ENCODE peak calls at places on chromosomes 11 and 22, in eight cellular contexts. One of them, this sample, is unnamed.

GRCh38 chr22:27174970-27175369 is 517.6 kb downstream of the MIAT start:
- DNase-seq in mucosa of descending colon: no peak
- DNase-seq in activated B cell treated with CpG ODN at 0.5 μM for 24 hours: no peak
- DNase-seq in activated CD8-positive, alpha-beta memory T cell treated with anti-CD3 and anti-CD28 coated beads for 24 hours: no peak
- DNase-seq in HL-60: no peak
- DNase-seq in NCI-H345: no peak
- DNase-seq in occipital lobe: no peak
- DNase-seq in posterior vena cava: no peak
- DNase-seq in this sample: no peak

GRCh38 chr11:102244681-102245409 is 72.4 kb upstream of the BIRC3 start:
- DNase-seq in mucosa of descending colon: no peak
- DNase-seq in activated B cell treated with CpG ODN at 0.5 μM for 24 hours: no peak
- DNase-seq in activated CD8-positive, alpha-beta memory T cell treated with anti-CD3 and anti-CD28 coated beads for 24 hours: no peak
- DNase-seq in HL-60: no peak
- DNase-seq in NCI-H345: no peak
- DNase-seq in occipital lobe: no peak
- DNase-seq in posterior vena cava: no peak
- DNase-seq in this sample: no peak

GRCh38 chr11:106321601-106322000 is 244.1 kb downstream of the AASDHPPT start:
- DNase-seq in mucosa of descending colon: no peak
- DNase-seq in activated B cell treated with CpG ODN at 0.5 μM for 24 hours: no peak
- DNase-seq in activated CD8-positive, alpha-beta memory T cell treated with anti-CD3 and anti-CD28 coated beads for 24 hours: no peak
- DNase-seq in HL-60: no peak
- DNase-seq in NCI-H345: no peak
- DNase-seq in occipital lobe: no peak
- DNase-seq in posterior vena cava: no peak
- DNase-seq in this sample: no peak

GRCh38 chr22:25909988-25910387 is 168.0 kb downstream of the MYO18B start:
- DNase-seq in mucosa of descending colon: no peak
- DNase-seq in activated B cell treated with CpG ODN at 0.5 μM for 24 hours: no peak
- DNase-seq in activated CD8-positive, alpha-beta memory T cell treated with anti-CD3 and anti-CD28 coated beads for 24 hours: no peak
- DNase-seq in HL-60: no peak
- DNase-seq in NCI-H345: no peak
- DNase-seq in occipital lobe: no peak
- DNase-seq in posterior vena cava: no peak
- DNase-seq in this sample: peak

GRCh38 chr11:93348931-93349330 is 18.4 kb downstream of the DEUP1 start:
- DNase-seq in mucosa of descending colon: no peak
- DNase-seq in activated B cell treated with CpG ODN at 0.5 μM for 24 hours: no peak
- DNase-seq in activated CD8-positive, alpha-beta memory T cell treated with anti-CD3 and anti-CD28 coated beads for 24 hours: no peak
- DNase-seq in HL-60: no peak
- DNase-seq in NCI-H345: no peak
- DNase-seq in occipital lobe: no peak
- DNase-seq in posterior vena cava: no peak
- DNase-seq in this sample: peak

GRCh38 chr11:115665345-115665901 is 161.2 kb upstream of the CADM1 start:
- DNase-seq in mucosa of descending colon: no peak
- DNase-seq in activated B cell treated with CpG ODN at 0.5 μM for 24 hours: no peak
- DNase-seq in activated CD8-positive, alpha-beta memory T cell treated with anti-CD3 and anti-CD28 coated beads for 24 hours: no peak
- DNase-seq in HL-60: no peak
- DNase-seq in NCI-H345: peak
- DNase-seq in occipital lobe: no peak
- DNase-seq in posterior vena cava: no peak
- DNase-seq in this sample: no peak

GRCh38 chr22:34966980-34967379 is 99.0 kb upstream of the ISX start:
- DNase-seq in mucosa of descending colon: no peak
- DNase-seq in activated B cell treated with CpG ODN at 0.5 μM for 24 hours: no peak
- DNase-seq in activated CD8-positive, alpha-beta memory T cell treated with anti-CD3 and anti-CD28 coated beads for 24 hours: no peak
- DNase-seq in HL-60: no peak
- DNase-seq in NCI-H345: no peak
- DNase-seq in occipital lobe: no peak
- DNase-seq in posterior vena cava: no peak
- DNase-seq in this sample: no peak

GRCh38 chr11:60781286-60782044 is 3.7 kb upstream of the MS4A10 start:
- DNase-seq in mucosa of descending colon: no peak
- DNase-seq in activated B cell treated with CpG ODN at 0.5 μM for 24 hours: no peak
- DNase-seq in activated CD8-positive, alpha-beta memory T cell treated with anti-CD3 and anti-CD28 coated beads for 24 hours: no peak
- DNase-seq in HL-60: no peak
- DNase-seq in NCI-H345: no peak
- DNase-seq in occipital lobe: no peak
- DNase-seq in posterior vena cava: peak
- DNase-seq in this sample: no peak

GRCh38 chr22:42697542-42698013 is 23.1 kb downstream of the A4GALT start:
- DNase-seq in mucosa of descending colon: peak
- DNase-seq in activated B cell treated with CpG ODN at 0.5 μM for 24 hours: no peak
- DNase-seq in activated CD8-positive, alpha-beta memory T cell treated with anti-CD3 and anti-CD28 coated beads for 24 hours: no peak
- DNase-seq in HL-60: no peak
- DNase-seq in NCI-H345: no peak
- DNase-seq in occipital lobe: no peak
- DNase-seq in posterior vena cava: peak
- DNase-seq in this sample: no peak

GRCh38 chr11:26947379-26947844 is 46.5 kb upstream of the FIBIN start:
- DNase-seq in mucosa of descending colon: no peak
- DNase-seq in activated B cell treated with CpG ODN at 0.5 μM for 24 hours: no peak
- DNase-seq in activated CD8-positive, alpha-beta memory T cell treated with anti-CD3 and anti-CD28 coated beads for 24 hours: no peak
- DNase-seq in HL-60: no peak
- DNase-seq in NCI-H345: no peak
- DNase-seq in occipital lobe: no peak
- DNase-seq in posterior vena cava: peak
- DNase-seq in this sample: no peak

GRCh38 chr11:128417607-128418324 is 169.6 kb downstream of the ETS1 start:
- DNase-seq in mucosa of descending colon: no peak
- DNase-seq in activated B cell treated with CpG ODN at 0.5 μM for 24 hours: no peak
- DNase-seq in activated CD8-positive, alpha-beta memory T cell treated with anti-CD3 and anti-CD28 coated beads for 24 hours: no peak
- DNase-seq in HL-60: no peak
- DNase-seq in NCI-H345: no peak
- DNase-seq in occipital lobe: no peak
- DNase-seq in posterior vena cava: no peak
- DNase-seq in this sample: no peak

GRCh38 chr11:66861774-66862558 is 5.1 kb downstream of the LRFN4 start:
- DNase-seq in mucosa of descending colon: peak
- DNase-seq in activated B cell treated with CpG ODN at 0.5 μM for 24 hours: no peak
- DNase-seq in activated CD8-positive, alpha-beta memory T cell treated with anti-CD3 and anti-CD28 coated beads for 24 hours: no peak
- DNase-seq in HL-60: no peak
- DNase-seq in NCI-H345: no peak
- DNase-seq in occipital lobe: no peak
- DNase-seq in posterior vena cava: peak
- DNase-seq in this sample: no peak

GRCh38 chr11:116073854-116074837 is 569.9 kb upstream of the CADM1 start:
- DNase-seq in mucosa of descending colon: no peak
- DNase-seq in activated B cell treated with CpG ODN at 0.5 μM for 24 hours: no peak
- DNase-seq in activated CD8-positive, alpha-beta memory T cell treated with anti-CD3 and anti-CD28 coated beads for 24 hours: no peak
- DNase-seq in HL-60: no peak
- DNase-seq in NCI-H345: peak
- DNase-seq in occipital lobe: peak
- DNase-seq in posterior vena cava: no peak
- DNase-seq in this sample: peak

GRCh38 chr22:42080287-42080686 is 787 bp downstream of the SMDT1 start:
- DNase-seq in mucosa of descending colon: no peak
- DNase-seq in activated B cell treated with CpG ODN at 0.5 μM for 24 hours: no peak
- DNase-seq in activated CD8-positive, alpha-beta memory T cell treated with anti-CD3 and anti-CD28 coated beads for 24 hours: peak
- DNase-seq in HL-60: no peak
- DNase-seq in NCI-H345: peak
- DNase-seq in occipital lobe: peak
- DNase-seq in posterior vena cava: no peak
- DNase-seq in this sample: no peak

GRCh38 chr11:35380603-35381002 is 38.8 kb downstream of the SLC1A2 start:
- DNase-seq in mucosa of descending colon: no peak
- DNase-seq in activated B cell treated with CpG ODN at 0.5 μM for 24 hours: no peak
- DNase-seq in activated CD8-positive, alpha-beta memory T cell treated with anti-CD3 and anti-CD28 coated beads for 24 hours: no peak
- DNase-seq in HL-60: no peak
- DNase-seq in NCI-H345: no peak
- DNase-seq in occipital lobe: no peak
- DNase-seq in posterior vena cava: no peak
- DNase-seq in this sample: no peak

GRCh38 chr11:14547440-14547839 is 27.3 kb upstream of the PSMA1 start:
- DNase-seq in mucosa of descending colon: no peak
- DNase-seq in activated B cell treated with CpG ODN at 0.5 μM for 24 hours: no peak
- DNase-seq in activated CD8-positive, alpha-beta memory T cell treated with anti-CD3 and anti-CD28 coated beads for 24 hours: no peak
- DNase-seq in HL-60: no peak
- DNase-seq in NCI-H345: no peak
- DNase-seq in occipital lobe: no peak
- DNase-seq in posterior vena cava: no peak
- DNase-seq in this sample: no peak

GRCh38 chr22:26429458-26430238 is 588 bp downstream of the ASPHD2 start:
- DNase-seq in mucosa of descending colon: peak
- DNase-seq in activated B cell treated with CpG ODN at 0.5 μM for 24 hours: no peak
- DNase-seq in activated CD8-positive, alpha-beta memory T cell treated with anti-CD3 and anti-CD28 coated beads for 24 hours: peak
- DNase-seq in HL-60: no peak
- DNase-seq in NCI-H345: no peak
- DNase-seq in occipital lobe: no peak
- DNase-seq in posterior vena cava: no peak
- DNase-seq in this sample: no peak

GRCh38 chr11:100704176-100704575 is 17.1 kb downstream of the ARHGAP42 start:
- DNase-seq in mucosa of descending colon: no peak
- DNase-seq in activated B cell treated with CpG ODN at 0.5 μM for 24 hours: no peak
- DNase-seq in activated CD8-positive, alpha-beta memory T cell treated with anti-CD3 and anti-CD28 coated beads for 24 hours: no peak
- DNase-seq in HL-60: no peak
- DNase-seq in NCI-H345: no peak
- DNase-seq in occipital lobe: no peak
- DNase-seq in posterior vena cava: no peak
- DNase-seq in this sample: no peak

GRCh38 chr11:36564376-36565032 is 3.3 kb upstream of the RAG1 start:
- DNase-seq in mucosa of descending colon: peak
- DNase-seq in activated B cell treated with CpG ODN at 0.5 μM for 24 hours: no peak
- DNase-seq in activated CD8-positive, alpha-beta memory T cell treated with anti-CD3 and anti-CD28 coated beads for 24 hours: no peak
- DNase-seq in HL-60: peak
- DNase-seq in NCI-H345: peak
- DNase-seq in occipital lobe: peak
- DNase-seq in posterior vena cava: no peak
- DNase-seq in this sample: peak

GRCh38 chr11:127815316-127815715 is 772.0 kb downstream of the ETS1 start:
- DNase-seq in mucosa of descending colon: no peak
- DNase-seq in activated B cell treated with CpG ODN at 0.5 μM for 24 hours: no peak
- DNase-seq in activated CD8-positive, alpha-beta memory T cell treated with anti-CD3 and anti-CD28 coated beads for 24 hours: no peak
- DNase-seq in HL-60: no peak
- DNase-seq in NCI-H345: no peak
- DNase-seq in occipital lobe: no peak
- DNase-seq in posterior vena cava: no peak
- DNase-seq in this sample: no peak

GRCh38 chr11:200224-201003 is 6.8 kb downstream of the BET1L start:
- DNase-seq in mucosa of descending colon: no peak
- DNase-seq in activated B cell treated with CpG ODN at 0.5 μM for 24 hours: no peak
- DNase-seq in activated CD8-positive, alpha-beta memory T cell treated with anti-CD3 and anti-CD28 coated beads for 24 hours: peak
- DNase-seq in HL-60: no peak
- DNase-seq in NCI-H345: no peak
- DNase-seq in occipital lobe: no peak
- DNase-seq in posterior vena cava: peak
- DNase-seq in this sample: no peak

GRCh38 chr11:64234840-64235379 is 526 bp downstream of the VEGFB start:
- DNase-seq in mucosa of descending colon: peak
- DNase-seq in activated B cell treated with CpG ODN at 0.5 μM for 24 hours: peak
- DNase-seq in activated CD8-positive, alpha-beta memory T cell treated with anti-CD3 and anti-CD28 coated beads for 24 hours: peak
- DNase-seq in HL-60: no peak
- DNase-seq in NCI-H345: peak
- DNase-seq in occipital lobe: no peak
- DNase-seq in posterior vena cava: no peak
- DNase-seq in this sample: no peak

This sample was measured in NCI-H2081.